ENCODE peak calls at places on chromosomes 6 and 20, in nine cellular contexts. One of them, this sample, is unnamed.

GRCh38 chr20:50172347-50173013 is 18.1 kb upstream of the CEBPB start:
- DNase-seq in OCI-LY7: no peak
- DNase-seq in fibroblast of lung: peak; percentile 66
- DNase-seq in SK-N-SH: no peak
- DNase-seq in GM23248: peak; percentile 83
- DNase-seq in Karpas-422: no peak
- DNase-seq in hepatocyte: peak; percentile 91
- DNase-seq in neuronal stem cell: peak; percentile 74
- DNase-seq in endothelial cell of umbilical vein: peak; percentile 75
- DNase-seq in this sample: peak; percentile 97

GRCh38 chr6:17278289-17279061 is 2.7 kb upstream of the RBM24 start:
- DNase-seq in neuronal stem cell: no peak
- DNase-seq in OCI-LY7: no peak
- DNase-seq in endothelial cell of umbilical vein: peak; percentile 12
- DNase-seq in hepatocyte: no peak
- DNase-seq in SK-N-SH: no peak
- DNase-seq in fibroblast of lung: peak; percentile 83
- DNase-seq in GM23248: peak; percentile 85
- DNase-seq in Karpas-422: no peak
- DNase-seq in this sample: peak; percentile 68

GRCh38 chr20:16263582-16263981 is 309.7 kb downstream of the KIF16B start:
- DNase-seq in fibroblast of lung: no peak
- DNase-seq in GM23248: no peak
- DNase-seq in endothelial cell of umbilical vein: no peak
- DNase-seq in SK-N-SH: no peak
- DNase-seq in neuronal stem cell: no peak
- DNase-seq in OCI-LY7: peak; percentile 5
- DNase-seq in hepatocyte: no peak
- DNase-seq in Karpas-422: no peak
- DNase-seq in this sample: no peak

GRCh38 chr6:69232506-69233194 is 564.2 kb downstream of the LMBRD1 start:
- DNase-seq in fibroblast of lung: peak; percentile 65
- DNase-seq in neuronal stem cell: peak; percentile 78
- DNase-seq in OCI-LY7: peak; percentile 18
- DNase-seq in endothelial cell of umbilical vein: peak; percentile 15
- DNase-seq in GM23248: peak; percentile 74
- DNase-seq in Karpas-422: peak; percentile 73
- DNase-seq in hepatocyte: peak; percentile 90
- DNase-seq in SK-N-SH: peak; percentile 55
- DNase-seq in this sample: peak; percentile 75

GRCh38 chr20:34427331-34427730 is 64.3 kb downstream of the ITCH start:
- DNase-seq in hepatocyte: no peak
- DNase-seq in GM23248: no peak
- DNase-seq in Karpas-422: no peak
- DNase-seq in SK-N-SH: no peak
- DNase-seq in endothelial cell of umbilical vein: no peak
- DNase-seq in OCI-LY7: no peak
- DNase-seq in fibroblast of lung: no peak
- DNase-seq in neuronal stem cell: no peak
- DNase-seq in this sample: no peak

GRCh38 chr6:12602951-12603710 is 113.4 kb upstream of the PHACTR1 start:
- DNase-seq in fibroblast of lung: peak; percentile 73
- DNase-seq in neuronal stem cell: no peak
- DNase-seq in endothelial cell of umbilical vein: peak; percentile 86
- DNase-seq in Karpas-422: peak; percentile 54
- DNase-seq in GM23248: peak; percentile 83
- DNase-seq in SK-N-SH: peak; percentile 34
- DNase-seq in OCI-LY7: peak; percentile 77
- DNase-seq in hepatocyte: peak; percentile 70
- DNase-seq in this sample: no peak

GRCh38 chr6:90304308-90304707 is 7.7 kb upstream of the BACH2 start:
- DNase-seq in GM23248: no peak
- DNase-seq in OCI-LY7: peak; percentile 96
- DNase-seq in endothelial cell of umbilical vein: no peak
- DNase-seq in fibroblast of lung: no peak
- DNase-seq in Karpas-422: no peak
- DNase-seq in hepatocyte: no peak
- DNase-seq in neuronal stem cell: no peak
- DNase-seq in SK-N-SH: no peak
- DNase-seq in this sample: no peak

GRCh38 chr6:16676978-16677377 is 84.3 kb downstream of the ATXN1 start:
- DNase-seq in Karpas-422: no peak
- DNase-seq in hepatocyte: no peak
- DNase-seq in OCI-LY7: no peak
- DNase-seq in neuronal stem cell: no peak
- DNase-seq in GM23248: peak; percentile 31
- DNase-seq in fibroblast of lung: peak; percentile 83
- DNase-seq in endothelial cell of umbilical vein: no peak
- DNase-seq in SK-N-SH: no peak
- DNase-seq in this sample: no peak

GRCh38 chr6:31293343-31293742 is 21.5 kb upstream of the HLA-C start:
- DNase-seq in SK-N-SH: no peak
- DNase-seq in OCI-LY7: no peak
- DNase-seq in GM23248: peak; percentile 48
- DNase-seq in hepatocyte: peak; percentile 68
- DNase-seq in fibroblast of lung: peak; percentile 30
- DNase-seq in Karpas-422: no peak
- DNase-seq in endothelial cell of umbilical vein: peak; percentile 36
- DNase-seq in neuronal stem cell: peak; percentile 44
- DNase-seq in this sample: no peak

GRCh38 chr6:133502451-133503259 is 261.5 kb downstream of the EYA4 start:
- DNase-seq in SK-N-SH: no peak
- DNase-seq in hepatocyte: peak; percentile 15
- DNase-seq in GM23248: peak; percentile 90
- DNase-seq in fibroblast of lung: peak; percentile 97
- DNase-seq in endothelial cell of umbilical vein: no peak
- DNase-seq in Karpas-422: no peak
- DNase-seq in neuronal stem cell: no peak
- DNase-seq in OCI-LY7: no peak
- DNase-seq in this sample: peak; percentile 78

DNA sequence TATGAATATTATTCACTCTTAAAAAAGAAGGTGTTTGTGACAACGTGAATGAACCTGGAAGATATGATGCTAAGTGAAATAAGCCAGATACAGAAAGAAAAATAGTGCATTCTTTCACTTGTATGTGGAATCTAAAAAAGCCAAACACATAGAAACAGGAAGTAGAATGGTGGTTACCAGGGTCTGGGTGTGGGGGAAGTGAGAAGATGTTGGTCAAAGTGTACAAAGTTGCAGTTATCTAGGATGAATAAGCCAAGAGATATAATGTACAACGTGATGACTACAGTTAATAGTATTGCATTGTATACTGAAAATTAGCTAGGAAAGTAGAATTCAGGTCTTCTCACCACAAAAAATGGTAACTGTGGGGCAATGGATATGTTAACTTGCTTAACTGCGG is 151.1 kb upstream of the HCRTR2 start:
- DNase-seq in neuronal stem cell: no peak
- DNase-seq in endothelial cell of umbilical vein: no peak
- DNase-seq in fibroblast of lung: no peak
- DNase-seq in SK-N-SH: no peak
- DNase-seq in hepatocyte: no peak
- DNase-seq in Karpas-422: no peak
- DNase-seq in GM23248: no peak
- DNase-seq in OCI-LY7: no peak
- DNase-seq in this sample: no peak
- H3K4me3 ChIP-seq in neuronal stem cell: no peak overlapping the region
- H3K4me3 ChIP-seq in endothelial cell of umbilical vein: no peak overlapping the region
- H3K4me3 ChIP-seq in fibroblast of lung: no peak overlapping the region
- H3K4me3 ChIP-seq in SK-N-SH: no peak overlapping the region
- H3K4me3 ChIP-seq in hepatocyte: no peak overlapping the region
- H3K4me3 ChIP-seq in Karpas-422: no peak overlapping the region
- H3K4me3 ChIP-seq in GM23248: no peak overlapping the region
- H3K4me3 ChIP-seq in OCI-LY7: no peak overlapping the region
- H3K4me3 ChIP-seq in this sample: no peak overlapping the region

GRCh38 chr6:139290787-139291294 is 957 bp downstream of the TXLNB start:
- DNase-seq in GM23248: peak; percentile 70
- DNase-seq in fibroblast of lung: peak; percentile 75
- DNase-seq in endothelial cell of umbilical vein: peak; percentile 79
- DNase-seq in Karpas-422: peak; percentile 81
- DNase-seq in hepatocyte: no peak
- DNase-seq in neuronal stem cell: no peak
- DNase-seq in OCI-LY7: peak; percentile 89
- DNase-seq in SK-N-SH: no peak
- DNase-seq in this sample: no peak

GRCh38 chr6:139287868-139288267 is 3.9 kb downstream of the TXLNB start:
- DNase-seq in Karpas-422: no peak
- DNase-seq in GM23248: no peak
- DNase-seq in neuronal stem cell: no peak
- DNase-seq in fibroblast of lung: no peak
- DNase-seq in SK-N-SH: no peak
- DNase-seq in hepatocyte: no peak
- DNase-seq in endothelial cell of umbilical vein: no peak
- DNase-seq in OCI-LY7: peak; percentile 70
- DNase-seq in this sample: no peak

GRCh38 chr6:139288496-139289040 is 3.2 kb downstream of the TXLNB start:
- DNase-seq in GM23248: no peak
- DNase-seq in neuronal stem cell: no peak
- DNase-seq in OCI-LY7: no peak
- DNase-seq in fibroblast of lung: no peak
- DNase-seq in endothelial cell of umbilical vein: no peak
- DNase-seq in SK-N-SH: no peak
- DNase-seq in Karpas-422: no peak
- DNase-seq in hepatocyte: no peak
- DNase-seq in this sample: no peak

GRCh38 chr6:139291813-139292619 is at the start of gene TXLNB:
- DNase-seq in Karpas-422: peak; percentile 80
- DNase-seq in fibroblast of lung: peak; percentile 88
- DNase-seq in SK-N-SH: no peak
- DNase-seq in OCI-LY7: peak; percentile 76
- DNase-seq in neuronal stem cell: no peak
- DNase-seq in GM23248: peak; percentile 86
- DNase-seq in endothelial cell of umbilical vein: peak; percentile 65
- DNase-seq in hepatocyte: peak; percentile 60
- DNase-seq in this sample: no peak

DNA sequence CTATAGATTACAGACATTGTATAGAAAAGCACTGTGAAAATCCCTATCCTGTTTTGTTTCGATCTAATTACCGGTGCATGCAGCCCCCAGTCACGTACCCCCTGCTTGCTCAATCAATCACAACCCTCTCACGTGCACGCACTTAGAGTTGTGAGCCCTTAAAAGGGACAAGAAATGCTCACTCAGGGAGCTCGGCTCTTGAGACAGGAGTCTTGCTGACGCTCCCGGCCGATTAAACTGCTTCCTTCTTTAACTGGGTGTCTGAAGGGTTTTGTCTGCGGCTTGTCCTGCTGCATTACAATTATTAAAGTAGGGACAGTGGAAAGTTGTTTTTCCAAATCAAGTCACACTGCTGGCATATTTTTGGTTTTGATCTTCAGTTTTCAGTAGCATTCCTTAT is 2.6 kb downstream of the TXLNB start:
- DNase-seq in SK-N-SH: no peak
- DNase-seq in endothelial cell of umbilical vein: no peak
- DNase-seq in Karpas-422: no peak
- DNase-seq in fibroblast of lung: no peak
- DNase-seq in GM23248: no peak
- DNase-seq in hepatocyte: no peak
- DNase-seq in OCI-LY7: no peak
- DNase-seq in neuronal stem cell: no peak
- DNase-seq in this sample: no peak
- H3K4me2 ChIP-seq in SK-N-SH: no peak overlapping the region
- H3K4me2 ChIP-seq in endothelial cell of umbilical vein: no peak overlapping the region
- H3K4me2 ChIP-seq in Karpas-422: no peak overlapping the region
- H3K4me2 ChIP-seq in fibroblast of lung: no peak overlapping the region
- H3K4me2 ChIP-seq in GM23248: no peak overlapping the region
- H3K4me2 ChIP-seq in hepatocyte: no peak overlapping the region
- H3K4me2 ChIP-seq in OCI-LY7: peak overlapping the region; percentile 91
- H3K4me2 ChIP-seq in neuronal stem cell: no peak overlapping the region
- H3K4me2 ChIP-seq in this sample: no peak overlapping the region

DNA sequence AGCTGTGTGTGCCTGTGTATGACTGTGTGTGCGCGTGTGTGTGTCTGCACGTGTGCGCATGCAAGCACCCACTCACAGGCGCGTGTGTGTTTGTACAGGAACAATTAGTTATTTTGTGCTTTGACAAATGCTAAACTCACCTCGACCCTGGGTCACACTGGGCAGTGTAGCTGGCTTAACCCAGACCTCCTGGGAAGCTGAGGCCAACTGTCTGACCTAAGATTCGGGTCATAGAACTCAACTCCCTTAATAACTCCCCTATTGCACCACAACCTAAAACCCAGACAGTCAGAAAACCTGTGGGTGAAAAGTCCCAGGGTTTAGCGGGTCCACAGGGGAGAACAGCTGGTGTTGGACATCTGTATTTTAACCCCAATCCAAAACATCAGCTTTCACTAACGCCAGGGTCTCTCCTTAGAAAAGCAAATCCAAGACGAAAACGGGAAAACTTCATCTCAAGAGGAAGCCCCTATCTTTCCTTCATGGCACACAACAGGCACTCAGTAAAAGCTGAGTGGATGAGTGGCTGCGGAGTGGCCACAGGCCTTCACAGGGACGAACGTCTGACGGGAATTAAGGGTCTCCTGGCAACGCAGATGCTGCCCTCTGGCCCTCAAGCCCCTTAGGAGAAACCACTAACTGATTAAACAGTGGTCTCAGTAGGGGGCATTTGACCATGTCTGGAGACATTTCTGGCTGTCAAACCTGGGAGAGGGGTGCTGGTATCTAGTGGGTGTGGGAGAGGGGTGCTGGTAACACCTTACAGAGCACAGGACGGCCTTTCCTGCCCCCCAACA is 4.5 kb downstream of the PMEPA1 start:
- DNase-seq in hepatocyte: no peak
- DNase-seq in neuronal stem cell: no peak
- DNase-seq in OCI-LY7: no peak
- DNase-seq in SK-N-SH: no peak
- DNase-seq in Karpas-422: no peak
- DNase-seq in endothelial cell of umbilical vein: no peak
- DNase-seq in GM23248: no peak
- DNase-seq in fibroblast of lung: no peak
- DNase-seq in this sample: no peak
- H3K4me3 ChIP-seq in hepatocyte: no peak overlapping the region
- H3K4me3 ChIP-seq in neuronal stem cell: no peak overlapping the region
- H3K4me3 ChIP-seq in OCI-LY7: no peak overlapping the region
- H3K4me3 ChIP-seq in SK-N-SH: no peak overlapping the region
- H3K4me3 ChIP-seq in Karpas-422: no peak overlapping the region
- H3K4me3 ChIP-seq in endothelial cell of umbilical vein: no peak overlapping the region
- H3K4me3 ChIP-seq in GM23248: no peak overlapping the region
- H3K4me3 ChIP-seq in fibroblast of lung: no peak overlapping the region
- H3K4me3 ChIP-seq in this sample: no peak overlapping the region

DNA sequence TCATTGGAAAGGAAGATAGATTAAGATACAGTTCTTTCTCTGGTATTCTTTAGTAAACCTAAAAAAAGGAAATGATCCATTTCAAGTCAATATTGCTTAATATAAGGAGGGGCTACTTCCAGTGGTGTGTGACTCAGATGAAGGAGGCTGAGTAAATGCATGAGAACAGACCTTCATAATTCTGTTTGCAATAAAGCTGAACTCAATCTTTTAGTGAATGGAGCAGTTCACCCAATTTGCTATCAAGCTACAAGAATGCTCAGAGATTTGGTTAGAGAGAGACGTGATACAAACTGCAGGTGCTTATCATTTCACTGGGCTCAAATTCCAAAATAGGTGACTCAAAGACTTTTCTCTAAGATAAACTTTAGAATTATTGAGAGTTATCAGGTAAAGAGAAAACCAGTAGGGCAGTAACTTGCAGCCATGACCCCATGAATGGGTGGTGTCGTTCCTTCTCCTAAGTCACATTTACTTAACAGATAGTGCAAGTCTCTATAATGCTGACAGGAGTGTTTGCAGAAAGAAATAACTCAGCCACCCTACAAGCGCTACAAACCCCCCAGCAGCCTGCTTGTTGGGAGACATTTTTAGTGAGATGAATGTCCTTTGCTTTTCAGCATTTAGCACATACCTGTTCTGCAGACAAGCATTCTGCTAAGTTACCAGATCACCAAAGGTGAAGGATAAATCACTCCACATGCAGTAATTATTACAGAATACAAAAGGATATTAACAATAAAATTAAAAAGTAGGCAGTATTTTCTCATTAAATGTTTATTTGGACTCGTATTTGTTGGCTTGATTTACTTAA is 16.4 kb upstream of the BLOC1S5 start:
- DNase-seq in SK-N-SH: no peak
- DNase-seq in endothelial cell of umbilical vein: peak; percentile 71
- DNase-seq in hepatocyte: peak; percentile 24
- DNase-seq in neuronal stem cell: no peak
- DNase-seq in GM23248: peak; percentile 90
- DNase-seq in OCI-LY7: no peak
- DNase-seq in fibroblast of lung: peak; percentile 69
- DNase-seq in Karpas-422: no peak
- DNase-seq in this sample: no peak
- H3K4me2 ChIP-seq in SK-N-SH: no peak overlapping the region
- H3K4me2 ChIP-seq in endothelial cell of umbilical vein: peak overlapping the region; percentile 74
- H3K4me2 ChIP-seq in hepatocyte: peak overlapping the region; percentile 38
- H3K4me2 ChIP-seq in neuronal stem cell: no peak overlapping the region
- H3K4me2 ChIP-seq in GM23248: peak overlapping the region; percentile 73
- H3K4me2 ChIP-seq in OCI-LY7: no peak overlapping the region
- H3K4me2 ChIP-seq in fibroblast of lung: peak overlapping the region; percentile 7
- H3K4me2 ChIP-seq in Karpas-422: no peak overlapping the region
- H3K4me2 ChIP-seq in this sample: peak overlapping the region; percentile 5

This sample was measured in osteoblast.